ENCODE peak calls at places on chromosome 5, in five cellular contexts. T, R, V, F and H are unnamed samples.

GRCh38 chr5:92567831-92568450 is 1013.1 kb downstream of the NR2F1-AS1 start:
- DNase-seq in T (no peak), R (no peak), V (no peak), F (no peak), H (no peak)

GRCh38 chr5:150317048-150318003 is 14.6 kb upstream of the ARSI start:
- DNase-seq in T (peak; percentile 86), R (peak; percentile 95), V (peak; percentile 56), F (no peak), H (peak; percentile 63)

GRCh38 chr5:132176543-132176945 is 51.1 kb downstream of the P4HA2 start:
- DNase-seq in T (no peak), R (no peak), V (peak; percentile 63), F (no peak), H (no peak)

GRCh38 chr5:178310130-178310865 is 77.7 kb upstream of the PHYKPL start:
- DNase-seq in T (no peak), R (no peak), V (no peak), F (no peak), H (peak; percentile 64)

GRCh38 chr5:132499440-132500243 is 9.1 kb upstream of the IRF1 start:
- DNase-seq in T (no peak), R (no peak), V (no peak), F (no peak), H (no peak)

GRCh38 chr5:181168595-181169118 is 21.3 kb downstream of the OR2V2 start:
- DNase-seq in T (no peak), R (no peak), V (no peak), F (no peak), H (no peak)

GRCh38 chr5:94243612-94244011 is 374.8 kb downstream of the KIAA0825 start:
- DNase-seq in T (no peak), R (peak; percentile 54), V (no peak), F (no peak), H (no peak)

GRCh38 chr5:102865510-102866314 is 110.6 kb downstream of the PAM start:
- DNase-seq in T (no peak), R (peak; percentile 88), V (peak; percentile 2), F (peak; percentile 9), H (peak; percentile 82)

GRCh38 chr5:21573915-21574314 is 1279.2 kb downstream of the CDH12 start:
- DNase-seq in T (no peak), R (no peak), V (no peak), F (no peak), H (no peak)

GRCh38 chr5:125412561-125413535 is 666.4 kb upstream of the ZNF608 start:
- DNase-seq in T (peak; percentile 4), R (peak; percentile 91), V (no peak), F (no peak), H (peak; percentile 73)

GRCh38 chr5:124628721-124629596 is 117.5 kb downstream of the ZNF608 start:
- DNase-seq in T (peak; percentile 84), R (peak; percentile 99), V (peak; percentile 94), F (no peak), H (no peak)

GRCh38 chr5:129460951-129461815 is 1.1 kb downstream of the ADAMTS19 start:
- DNase-seq in T (no peak), R (no peak), V (peak; percentile 4), F (no peak), H (peak; percentile 71)

GRCh38 chr5:122154910-122155309 is 25.6 kb downstream of the ZNF474 start:
- DNase-seq in T (no peak), R (peak; percentile 89), V (peak; percentile 42), F (no peak), H (no peak)

GRCh38 chr5:126972062-126972895 is 58.1 kb downstream of the MARCHF3 start:
- DNase-seq in T (peak; percentile 39), R (no peak), V (peak; percentile 70), F (peak; percentile 76), H (no peak)

GRCh38 chr5:67371924-67372323 is 175.3 kb upstream of the CD180 start:
- DNase-seq in T (no peak), R (no peak), V (no peak), F (no peak), H (no peak)

GRCh38 chr5:122262107-122262506 is 49.9 kb upstream of the SNCAIP start:
- DNase-seq in T (no peak), R (peak; percentile 63), V (no peak), F (no peak), H (no peak)

GRCh38 chr5:157562111-157562581 is 13.4 kb downstream of the ADAM19 start:
- DNase-seq in T (no peak), R (peak; percentile 63), V (no peak), F (no peak), H (no peak)

GRCh38 chr5:110386782-110387181 is 339.7 kb downstream of the TMEM232 start:
- DNase-seq in T (peak; percentile 14), R (peak; percentile 4), V (no peak), F (no peak), H (no peak)

GRCh38 chr5:102223542-102224444 is 72.3 kb downstream of the SLCO4C1 start:
- DNase-seq in T (peak; percentile 68), R (peak; percentile 2), V (peak; percentile 51), F (no peak), H (peak; percentile 12)

GRCh38 chr5:113061851-113062631 is 85.4 kb downstream of the DCP2 start:
- DNase-seq in T (no peak), R (peak; percentile 85), V (no peak), F (no peak), H (peak; percentile 33)

GRCh38 chr5:131640043-131640856 is 5.2 kb upstream of the RAPGEF6 start:
- DNase-seq in T (no peak), R (peak; percentile 62), V (peak; percentile 52), F (no peak), H (no peak)

GRCh38 chr5:73215891-73216610 is 43.1 kb downstream of the TMEM174 start:
- DNase-seq in T (peak; percentile 49), R (peak; percentile 73), V (peak; percentile 81), F (no peak), H (peak; percentile 96)

GRCh38 chr5:73213566-73213998 is 40.6 kb downstream of the TMEM174 start:
- DNase-seq in T (no peak), R (peak; percentile 92), V (no peak), F (peak; percentile 25), H (no peak)

GRCh38 chr5:73218552-73219171 is 45.7 kb downstream of the TMEM174 start:
- DNase-seq in T (no peak), R (peak; percentile 72), V (no peak), F (no peak), H (no peak)

GRCh38 chr5:73215525-73215890 is 42.5 kb downstream of the TMEM174 start:
- DNase-seq in T (no peak), R (no peak), V (no peak), F (no peak), H (no peak)

GRCh38 chr5:73214921-73215490 is 42.0 kb downstream of the TMEM174 start:
- DNase-seq in T (no peak), R (no peak), V (no peak), F (no peak), H (no peak)
- H3K27me3 ChIP-seq in T (peaks cover 33% of the 10 kb centered on the region), R (peaks cover 3% of the 10 kb centered on the region), V (peaks cover 15% of the 10 kb centered on the region), F (peaks cover 16% of the 10 kb centered on the region), H (no peaks in the 10 kb centered on the region)

DNA sequence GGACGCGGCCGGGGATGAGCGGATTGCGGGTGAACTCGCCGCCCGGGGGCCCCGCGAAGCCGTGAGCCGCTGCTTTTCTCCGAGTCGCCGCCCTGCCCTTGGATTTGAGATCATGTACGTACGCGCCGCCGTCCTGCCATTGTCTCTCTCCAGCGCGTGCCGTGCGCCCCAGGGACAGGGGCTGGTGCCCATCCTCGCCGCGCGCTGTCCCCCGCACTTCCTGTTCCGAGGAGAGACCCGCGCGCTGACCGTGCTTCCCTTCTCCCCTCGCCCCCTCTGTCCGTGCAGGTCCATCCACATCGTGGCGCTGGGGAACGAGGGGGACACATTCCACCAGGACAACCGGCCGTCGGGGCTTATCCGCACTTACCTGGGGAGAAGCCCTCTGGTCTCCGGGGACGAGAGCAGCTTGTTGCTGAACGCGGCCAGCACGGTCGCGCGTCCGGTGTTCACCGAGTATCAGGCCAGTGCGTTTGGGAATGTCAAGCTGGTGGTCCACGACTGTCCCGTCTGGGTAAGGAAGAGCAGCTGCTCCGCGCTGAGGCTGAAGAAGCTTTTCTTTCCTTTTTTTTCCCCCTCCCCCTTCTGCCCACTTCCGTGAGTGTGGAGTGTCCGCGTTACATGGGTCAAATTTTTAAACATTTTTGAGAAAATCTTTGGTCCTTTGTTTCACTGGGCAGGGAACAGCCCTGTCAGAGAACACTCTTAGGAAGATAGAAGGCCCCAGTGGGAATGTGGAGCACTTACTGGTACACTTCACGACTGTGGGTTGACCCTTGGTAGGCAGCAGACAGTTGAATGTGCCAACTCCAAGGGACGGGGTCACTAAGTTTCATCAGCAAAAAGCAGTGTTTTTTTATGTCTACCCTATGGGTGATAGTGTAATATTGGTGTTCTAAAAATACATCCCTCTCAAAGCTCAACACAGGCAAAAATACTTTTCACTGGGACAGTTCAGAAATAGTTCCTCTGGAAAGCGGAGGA is 727 bp downstream of the RHOBTB3 start:
- DNase-seq in T (peak; percentile 20), R (peak; percentile 34), V (peak; percentile 65), F (no peak), H (peak; percentile 75)
- TF ChIP-seq MXI1 in T (no peak), R (no peak), V (no peak), F (peak; percentile 34), H (peak; percentile 33)

DNA sequence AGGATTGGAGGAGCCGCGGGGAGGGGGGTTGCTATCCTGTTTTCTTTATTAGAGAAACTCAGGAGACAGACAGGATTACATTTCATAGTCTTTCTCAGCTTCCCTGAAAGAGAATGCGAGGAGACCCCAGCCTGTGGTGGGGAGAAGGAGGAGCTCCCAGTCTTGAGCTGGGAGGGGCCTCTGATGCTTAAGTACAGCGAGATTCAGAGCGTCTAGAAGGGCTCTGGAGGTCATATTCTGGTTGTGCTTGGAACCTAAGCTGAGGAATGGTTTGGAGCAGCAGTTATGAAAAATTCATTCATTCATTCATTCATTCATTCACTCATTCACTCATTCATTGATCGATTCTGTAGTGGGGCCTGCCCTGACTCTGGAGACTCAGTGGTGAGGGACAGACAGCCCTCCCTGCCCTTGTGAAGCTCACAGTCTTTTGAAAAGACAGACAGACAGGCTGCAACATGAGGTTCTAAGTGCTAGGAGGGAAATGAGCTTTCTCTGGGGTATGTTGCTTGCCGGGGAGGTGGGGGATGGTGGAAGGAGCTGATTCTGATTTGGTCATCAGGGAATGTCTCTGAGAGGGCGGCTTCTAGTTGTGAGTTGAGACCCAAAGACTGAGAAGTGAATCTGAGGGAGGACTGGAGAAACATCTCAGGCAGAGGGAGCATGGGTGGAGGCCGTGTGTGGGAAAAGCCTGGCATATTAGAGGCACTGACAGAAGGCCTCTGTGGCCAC is 2.5 kb upstream of the SPRY4 start:
- DNase-seq in T (no peak), R (peak; percentile 84), V (peak; percentile 25), F (no peak), H (no peak)
- H3K27me3 ChIP-seq in T (no peaks in the 10 kb centered on the region), R (no peaks in the 10 kb centered on the region), V (no peaks in the 10 kb centered on the region), F (peaks cover 4% of the 10 kb centered on the region), H (no peaks in the 10 kb centered on the region)

DNA sequence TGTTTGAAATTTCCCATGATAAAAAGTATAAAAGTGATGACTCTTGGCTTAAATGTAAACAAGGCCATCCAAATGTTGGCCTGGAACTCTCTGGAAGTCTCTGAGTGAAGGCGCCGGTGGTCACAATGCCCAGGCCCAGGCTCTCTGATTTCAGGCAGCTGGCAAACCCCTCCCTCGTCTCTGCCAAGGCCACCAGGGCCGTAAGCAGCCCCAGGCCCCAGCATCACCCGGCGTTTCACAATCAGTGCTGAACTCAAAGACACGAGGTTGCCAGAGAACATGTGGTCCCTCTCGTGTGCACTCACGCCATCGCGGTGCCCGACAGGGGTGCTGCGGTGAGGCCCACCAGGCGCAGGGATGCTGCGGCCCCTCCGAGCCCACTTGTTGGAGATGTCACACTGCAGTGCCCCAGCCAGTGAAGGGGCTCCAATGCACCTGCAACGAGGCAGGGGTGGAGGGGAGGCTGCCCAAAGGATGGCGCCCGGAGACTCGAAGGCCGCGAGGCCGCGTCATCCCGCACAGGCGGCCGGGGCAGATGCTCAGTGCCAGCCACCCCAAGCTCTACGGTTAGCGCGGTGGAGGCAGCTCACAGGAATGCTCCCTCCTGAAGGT is 15.0 kb downstream of the LPCAT1 start:
- DNase-seq in T (no peak), R (peak; percentile 30), V (no peak), F (no peak), H (no peak)
- TF ChIP-seq MXI1 in T (no peak), R (no peak), V (no peak), F (no peak), H (no peak)

GRCh38 chr5:61329729-61330128 is 2.3 kb upstream of the ZSWIM6 start:
- DNase-seq in T (peak; percentile 17), R (peak; percentile 67), V (peak; percentile 17), F (no peak), H (no peak)
- H3K27me3 ChIP-seq in T (peaks cover 38% of the 10 kb centered on the region), R (no peaks in the 10 kb centered on the region), V (peaks cover 57% of the 10 kb centered on the region), F (peaks cover 17% of the 10 kb centered on the region), H (no peaks in the 10 kb centered on the region)